ENCODE peak calls at places on chromosomes 11 and 22, in seven cellular contexts. One of them, this sample, is unnamed.

GRCh38 chr22:36781656-36782627 is 6.0 kb upstream of the IFT27 start:
- DNase-seq in H1: peak
- DNase-seq in GM12878: peak
- DNase-seq in HCT116: peak
- DNase-seq in K562: peak
- DNase-seq in HepG2: peak
- DNase-seq in SK-N-SH: peak
- DNase-seq in this sample: peak

GRCh38 chr11:95922536-95923440 is 1.1 kb downstream of the MTMR2 start:
- DNase-seq in SK-N-SH: no peak
- DNase-seq in HepG2: no peak
- DNase-seq in HCT116: no peak
- DNase-seq in GM12878: no peak
- DNase-seq in H1: no peak
- DNase-seq in K562: no peak
- DNase-seq in this sample: peak

GRCh38 chr22:44505796-44506354 is 7.8 kb upstream of the RTL6 start:
- DNase-seq in HCT116: no peak
- DNase-seq in SK-N-SH: no peak
- DNase-seq in H1: no peak
- DNase-seq in K562: no peak
- DNase-seq in HepG2: no peak
- DNase-seq in GM12878: no peak
- DNase-seq in this sample: no peak

GRCh38 chr11:112785104-112785503 is 176.1 kb upstream of the NCAM1 start:
- DNase-seq in K562: no peak
- DNase-seq in GM12878: no peak
- DNase-seq in H1: no peak
- DNase-seq in HepG2: no peak
- DNase-seq in SK-N-SH: no peak
- DNase-seq in HCT116: no peak
- DNase-seq in this sample: no peak

GRCh38 chr11:44071157-44071556 is 5.1 kb downstream of the ACCS start:
- DNase-seq in K562: no peak
- DNase-seq in GM12878: no peak
- DNase-seq in HCT116: no peak
- DNase-seq in H1: no peak
- DNase-seq in SK-N-SH: no peak
- DNase-seq in HepG2: no peak
- DNase-seq in this sample: no peak

GRCh38 chr11:116065986-116066385 is 561.8 kb upstream of the CADM1 start:
- DNase-seq in H1: no peak
- DNase-seq in HepG2: no peak
- DNase-seq in K562: no peak
- DNase-seq in SK-N-SH: no peak
- DNase-seq in GM12878: peak
- DNase-seq in HCT116: no peak
- DNase-seq in this sample: no peak

GRCh38 chr11:10233581-10233980 is 60.4 kb downstream of the SBF2 start:
- DNase-seq in SK-N-SH: peak
- DNase-seq in K562: no peak
- DNase-seq in HCT116: peak
- DNase-seq in H1: no peak
- DNase-seq in HepG2: no peak
- DNase-seq in GM12878: no peak
- DNase-seq in this sample: no peak

GRCh38 chr11:8586805-8587204 is 7.2 kb downstream of the STK33 start:
- DNase-seq in H1: no peak
- DNase-seq in K562: no peak
- DNase-seq in GM12878: no peak
- DNase-seq in HCT116: no peak
- DNase-seq in SK-N-SH: no peak
- DNase-seq in HepG2: no peak
- DNase-seq in this sample: no peak

GRCh38 chr22:40043086-40043485 is 48.3 kb downstream of the FAM83F start:
- DNase-seq in SK-N-SH: no peak
- DNase-seq in K562: no peak
- DNase-seq in H1: no peak
- DNase-seq in HCT116: no peak
- DNase-seq in GM12878: no peak
- DNase-seq in HepG2: no peak
- DNase-seq in this sample: no peak

GRCh38 chr11:75627879-75628668 is 40.8 kb downstream of the MAP6 start:
- DNase-seq in K562: peak
- DNase-seq in SK-N-SH: no peak
- DNase-seq in H1: no peak
- DNase-seq in GM12878: no peak
- DNase-seq in HepG2: no peak
- DNase-seq in HCT116: no peak
- DNase-seq in this sample: no peak

GRCh38 chr11:68436985-68437926 is 23.3 kb upstream of the PPP6R3 start:
- DNase-seq in GM12878: no peak
- DNase-seq in HepG2: no peak
- DNase-seq in K562: peak
- DNase-seq in SK-N-SH: no peak
- DNase-seq in HCT116: no peak
- DNase-seq in H1: no peak
- DNase-seq in this sample: no peak

GRCh38 chr11:100619484-100619883 is 67.6 kb upstream of the ARHGAP42 start:
- DNase-seq in H1: no peak
- DNase-seq in HCT116: no peak
- DNase-seq in K562: no peak
- DNase-seq in HepG2: no peak
- DNase-seq in SK-N-SH: no peak
- DNase-seq in GM12878: no peak
- DNase-seq in this sample: no peak

GRCh38 chr11:107232451-107232850 is 214.2 kb upstream of the GUCY1A2 start:
- DNase-seq in H1: no peak
- DNase-seq in SK-N-SH: no peak
- DNase-seq in HCT116: no peak
- DNase-seq in GM12878: no peak
- DNase-seq in HepG2: no peak
- DNase-seq in K562: no peak
- DNase-seq in this sample: no peak

GRCh38 chr22:48021946-48022345 is 1259.5 kb downstream of the TBC1D22A start:
- DNase-seq in SK-N-SH: no peak
- DNase-seq in H1: no peak
- DNase-seq in GM12878: no peak
- DNase-seq in K562: no peak
- DNase-seq in HCT116: no peak
- DNase-seq in HepG2: no peak
- DNase-seq in this sample: no peak

GRCh38 chr11:118607401-118608267 is at the start of gene PHLDB1:
- DNase-seq in K562: peak
- DNase-seq in HepG2: peak
- DNase-seq in SK-N-SH: peak
- DNase-seq in GM12878: no peak
- DNase-seq in H1: peak
- DNase-seq in HCT116: no peak
- DNase-seq in this sample: peak

GRCh38 chr11:119626197-119626909 is 102.6 kb downstream of the NECTIN1 start:
- DNase-seq in HepG2: peak
- DNase-seq in K562: no peak
- DNase-seq in HCT116: no peak
- DNase-seq in GM12878: no peak
- DNase-seq in H1: no peak
- DNase-seq in SK-N-SH: peak
- DNase-seq in this sample: no peak

GRCh38 chr11:126485021-126485781 is 129.7 kb downstream of the ST3GAL4 start:
- DNase-seq in GM12878: no peak
- DNase-seq in SK-N-SH: no peak
- DNase-seq in HCT116: no peak
- DNase-seq in K562: no peak
- DNase-seq in HepG2: no peak
- DNase-seq in H1: no peak
- DNase-seq in this sample: no peak

DNA sequence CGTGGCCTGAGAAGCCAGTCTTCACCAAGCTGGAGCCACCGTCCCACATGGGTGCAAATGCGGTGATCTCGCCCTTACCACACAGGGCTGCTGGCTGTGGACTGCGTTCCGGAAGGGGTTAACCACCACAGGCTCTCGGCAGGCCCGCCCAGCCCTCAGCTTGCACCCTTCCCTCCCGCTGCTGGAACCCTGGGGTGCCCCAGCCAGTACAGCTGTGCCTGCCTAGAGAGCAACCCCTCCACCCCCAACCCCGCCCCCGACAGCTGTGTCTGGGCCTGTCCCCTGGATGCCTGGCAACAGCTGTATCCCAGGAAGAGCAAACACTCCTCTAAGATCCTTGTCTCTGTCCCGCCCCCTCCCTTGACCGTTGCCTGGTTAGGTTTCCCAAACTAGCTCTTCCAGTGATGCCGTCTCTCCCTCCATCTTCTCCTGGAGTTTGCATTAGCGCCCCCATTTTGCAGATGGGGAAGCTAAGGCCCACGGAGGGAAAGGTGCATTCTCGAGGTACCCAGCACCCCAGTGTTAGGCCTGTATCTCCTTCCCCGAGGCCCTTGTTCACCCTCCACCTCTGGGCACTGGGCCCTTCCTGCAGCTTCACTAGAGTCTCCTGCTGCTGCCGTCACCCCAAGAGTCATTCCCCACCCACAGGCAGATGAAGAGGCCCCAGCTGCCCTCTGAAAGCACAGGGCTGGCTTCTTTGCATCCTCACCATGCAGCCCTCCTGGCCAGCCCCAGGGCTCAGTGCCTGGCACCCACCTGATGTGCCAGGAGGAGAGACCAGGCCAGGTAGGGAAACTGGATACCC is 12.6 kb upstream of the COX8A start:
- DNase-seq in HCT116: no peak
- DNase-seq in H1: no peak
- DNase-seq in HepG2: peak
- DNase-seq in SK-N-SH: peak
- DNase-seq in K562: no peak
- DNase-seq in GM12878: no peak
- DNase-seq in this sample: peak
- TF ChIP-seq JUND in HCT116: no peak
- TF ChIP-seq JUND in H1: no peak
- TF ChIP-seq JUND in HepG2: no peak
- TF ChIP-seq JUND in SK-N-SH: no peak
- TF ChIP-seq JUND in K562: no peak
- TF ChIP-seq JUND in GM12878: no peak
- TF ChIP-seq JUND in this sample: no peak

GRCh38 chr22:20583471-20583922 is 76.1 kb downstream of the MED15 start:
- DNase-seq in HCT116: no peak
- DNase-seq in H1: peak
- DNase-seq in K562: no peak
- DNase-seq in HepG2: no peak
- DNase-seq in GM12878: no peak
- DNase-seq in SK-N-SH: no peak
- DNase-seq in this sample: no peak
- TF ChIP-seq JUND in HCT116: no peak
- TF ChIP-seq JUND in H1: no peak
- TF ChIP-seq JUND in K562: no peak
- TF ChIP-seq JUND in HepG2: no peak
- TF ChIP-seq JUND in GM12878: no peak
- TF ChIP-seq JUND in SK-N-SH: no peak
- TF ChIP-seq JUND in this sample: no peak

GRCh38 chr22:28375761-28376534 is 303.7 kb downstream of the TTC28 start:
- DNase-seq in GM12878: no peak
- DNase-seq in HCT116: no peak
- DNase-seq in SK-N-SH: no peak
- DNase-seq in HepG2: no peak
- DNase-seq in K562: no peak
- DNase-seq in H1: no peak
- DNase-seq in this sample: peak

GRCh38 chr22:28369849-28370248 is 309.8 kb downstream of the TTC28 start:
- DNase-seq in HCT116: no peak
- DNase-seq in SK-N-SH: no peak
- DNase-seq in GM12878: no peak
- DNase-seq in H1: no peak
- DNase-seq in HepG2: no peak
- DNase-seq in K562: peak
- DNase-seq in this sample: no peak

GRCh38 chr22:28379075-28379806 is 300.4 kb downstream of the TTC28 start:
- DNase-seq in HCT116: no peak
- DNase-seq in K562: no peak
- DNase-seq in GM12878: no peak
- DNase-seq in HepG2: peak
- DNase-seq in SK-N-SH: no peak
- DNase-seq in H1: no peak
- DNase-seq in this sample: no peak

GRCh38 chr22:28373841-28374240 is 305.8 kb downstream of the TTC28 start:
- DNase-seq in GM12878: no peak
- DNase-seq in SK-N-SH: no peak
- DNase-seq in HCT116: no peak
- DNase-seq in H1: no peak
- DNase-seq in HepG2: no peak
- DNase-seq in K562: no peak
- DNase-seq in this sample: no peak
- TF ChIP-seq JUND in GM12878: no peak
- TF ChIP-seq JUND in SK-N-SH: no peak
- TF ChIP-seq JUND in HCT116: no peak
- TF ChIP-seq JUND in H1: no peak
- TF ChIP-seq JUND in HepG2: no peak
- TF ChIP-seq JUND in K562: no peak
- TF ChIP-seq JUND in this sample: no peak

DNA sequence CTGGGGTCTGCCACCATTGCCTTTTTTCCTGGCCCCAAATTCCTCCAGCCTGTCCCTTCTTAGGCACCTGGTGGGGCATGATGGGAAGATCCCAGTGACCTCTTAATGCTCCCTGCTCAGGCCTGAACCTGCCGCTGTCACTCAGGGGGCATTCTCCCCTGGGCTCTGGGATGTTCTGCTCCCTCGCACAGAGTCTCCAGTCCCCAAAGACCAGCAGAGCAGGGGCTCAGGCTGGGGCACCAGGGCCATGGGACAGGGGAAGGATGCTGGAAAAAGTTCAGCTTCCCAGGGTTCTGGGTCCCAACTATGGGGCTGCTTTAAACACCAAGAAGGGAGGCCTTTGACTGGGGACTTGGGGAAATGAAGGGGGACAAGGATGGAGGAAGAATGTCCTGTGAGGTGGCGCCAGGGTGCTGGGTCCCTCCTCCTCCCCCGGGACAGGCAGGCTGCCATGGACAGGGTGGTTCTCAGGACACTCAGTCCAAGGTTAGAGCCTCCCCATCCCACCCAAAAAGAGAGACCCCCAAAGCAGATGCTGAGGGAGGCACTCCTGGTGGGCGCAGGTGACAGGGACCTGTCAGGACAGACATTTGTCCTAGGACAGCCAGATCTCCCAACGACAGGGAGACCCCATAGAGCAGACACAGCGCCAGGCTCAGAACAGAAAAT is 30.8 kb downstream of the IGLL5 start:
- DNase-seq in HepG2: no peak
- DNase-seq in HCT116: no peak
- DNase-seq in GM12878: no peak
- DNase-seq in SK-N-SH: no peak
- DNase-seq in K562: no peak
- DNase-seq in H1: no peak
- DNase-seq in this sample: no peak
- TF ChIP-seq JUND in HepG2: no peak
- TF ChIP-seq JUND in HCT116: no peak
- TF ChIP-seq JUND in GM12878: no peak
- TF ChIP-seq JUND in SK-N-SH: no peak
- TF ChIP-seq JUND in K562: no peak
- TF ChIP-seq JUND in H1: no peak
- TF ChIP-seq JUND in this sample: no peak

This sample was measured in T47D.